ENCODE peak calls at places on chromosomes 3 and 15, in six cellular contexts. One of them, this sample, is unnamed.

GRCh38 chr15:89221543-89221942 is at the start of gene RLBP1:
- DNase-seq in A549: no peak
- DNase-seq in upper lobe of left lung: no peak
- DNase-seq in GM23338: no peak
- DNase-seq in IMR-90: no peak
- DNase-seq in OCI-LY7: no peak
- DNase-seq in this sample: no peak

GRCh38 chr3:20108869-20109268 is 68.6 kb downstream of the KAT2B start:
- DNase-seq in IMR-90: no peak
- DNase-seq in upper lobe of left lung: no peak
- DNase-seq in A549: no peak
- DNase-seq in OCI-LY7: no peak
- DNase-seq in GM23338: no peak
- DNase-seq in this sample: no peak

GRCh38 chr3:4582634-4583033 is 89.5 kb downstream of the ITPR1 start:
- DNase-seq in GM23338: peak
- DNase-seq in IMR-90: peak
- DNase-seq in A549: no peak
- DNase-seq in OCI-LY7: no peak
- DNase-seq in upper lobe of left lung: no peak
- DNase-seq in this sample: no peak

GRCh38 chr3:151743860-151744259 is 10.1 kb downstream of the AADACL2 start:
- DNase-seq in OCI-LY7: no peak
- DNase-seq in A549: no peak
- DNase-seq in upper lobe of left lung: no peak
- DNase-seq in IMR-90: no peak
- DNase-seq in GM23338: no peak
- DNase-seq in this sample: no peak

GRCh38 chr3:123766195-123767019 is 117.7 kb downstream of the MYLK start:
- DNase-seq in OCI-LY7: no peak
- DNase-seq in IMR-90: no peak
- DNase-seq in GM23338: peak
- DNase-seq in A549: no peak
- DNase-seq in upper lobe of left lung: peak
- DNase-seq in this sample: no peak

GRCh38 chr3:44924102-44925084 is 50.0 kb downstream of the TGM4 start:
- DNase-seq in OCI-LY7: no peak
- DNase-seq in IMR-90: peak
- DNase-seq in upper lobe of left lung: no peak
- DNase-seq in A549: no peak
- DNase-seq in GM23338: no peak
- DNase-seq in this sample: no peak

GRCh38 chr3:136667081-136667480 is 85.1 kb downstream of the STAG1 start:
- DNase-seq in OCI-LY7: no peak
- DNase-seq in GM23338: no peak
- DNase-seq in A549: no peak
- DNase-seq in IMR-90: peak
- DNase-seq in upper lobe of left lung: no peak
- DNase-seq in this sample: no peak

GRCh38 chr15:53962646-53963561 is 15.3 kb upstream of the UNC13C start:
- DNase-seq in IMR-90: no peak
- DNase-seq in OCI-LY7: peak
- DNase-seq in GM23338: peak
- DNase-seq in A549: peak
- DNase-seq in upper lobe of left lung: no peak
- DNase-seq in this sample: no peak

GRCh38 chr3:175914785-175915184 is 1055.7 kb downstream of the NAALADL2 start:
- DNase-seq in upper lobe of left lung: no peak
- DNase-seq in GM23338: no peak
- DNase-seq in OCI-LY7: no peak
- DNase-seq in A549: no peak
- DNase-seq in IMR-90: peak
- DNase-seq in this sample: no peak

GRCh38 chr3:139044366-139045210 is at the start of gene PRR23C:
- DNase-seq in GM23338: peak
- DNase-seq in IMR-90: no peak
- DNase-seq in upper lobe of left lung: peak
- DNase-seq in A549: peak
- DNase-seq in OCI-LY7: no peak
- DNase-seq in this sample: no peak

GRCh38 chr3:182585532-182586150 is 207.7 kb upstream of the ATP11B start:
- DNase-seq in GM23338: no peak
- DNase-seq in A549: no peak
- DNase-seq in IMR-90: no peak
- DNase-seq in upper lobe of left lung: no peak
- DNase-seq in OCI-LY7: no peak
- DNase-seq in this sample: no peak

GRCh38 chr3:97269202-97269601 is 454.8 kb downstream of the EPHA6 start:
- DNase-seq in OCI-LY7: no peak
- DNase-seq in GM23338: peak
- DNase-seq in upper lobe of left lung: no peak
- DNase-seq in A549: no peak
- DNase-seq in IMR-90: no peak
- DNase-seq in this sample: no peak

GRCh38 chr3:8052599-8053185 is 448.9 kb upstream of the LMCD1 start:
- DNase-seq in IMR-90: no peak
- DNase-seq in GM23338: no peak
- DNase-seq in OCI-LY7: no peak
- DNase-seq in upper lobe of left lung: no peak
- DNase-seq in A549: no peak
- DNase-seq in this sample: no peak

GRCh38 chr3:57038466-57039164 is 21.8 kb upstream of the SPATA12 start:
- DNase-seq in GM23338: no peak
- DNase-seq in A549: no peak
- DNase-seq in IMR-90: no peak
- DNase-seq in upper lobe of left lung: no peak
- DNase-seq in OCI-LY7: no peak
- DNase-seq in this sample: no peak

GRCh38 chr3:160755776-160756304 is at the start of gene PPM1L:
- DNase-seq in OCI-LY7: peak
- DNase-seq in GM23338: peak
- DNase-seq in IMR-90: peak
- DNase-seq in upper lobe of left lung: peak
- DNase-seq in A549: no peak
- DNase-seq in this sample: no peak

GRCh38 chr15:31079519-31079918 is 22.0 kb downstream of the TRPM1 start:
- DNase-seq in upper lobe of left lung: no peak
- DNase-seq in IMR-90: peak
- DNase-seq in A549: no peak
- DNase-seq in OCI-LY7: no peak
- DNase-seq in GM23338: peak
- DNase-seq in this sample: no peak

GRCh38 chr3:195147649-195148121 is 123.3 kb downstream of the XXYLT1 start:
- DNase-seq in upper lobe of left lung: no peak
- DNase-seq in A549: no peak
- DNase-seq in GM23338: no peak
- DNase-seq in IMR-90: peak
- DNase-seq in OCI-LY7: peak
- DNase-seq in this sample: no peak

GRCh38 chr15:74238984-74239645 is 3.0 kb downstream of the CCDC33 start:
- DNase-seq in IMR-90: no peak
- DNase-seq in upper lobe of left lung: no peak
- DNase-seq in A549: no peak
- DNase-seq in OCI-LY7: no peak
- DNase-seq in GM23338: no peak
- DNase-seq in this sample: no peak

GRCh38 chr3:186121968-186122367 is 13.1 kb upstream of the ETV5 start:
- DNase-seq in upper lobe of left lung: no peak
- DNase-seq in OCI-LY7: no peak
- DNase-seq in GM23338: peak
- DNase-seq in A549: no peak
- DNase-seq in IMR-90: no peak
- DNase-seq in this sample: no peak

GRCh38 chr3:152595975-152596832 is 238.7 kb upstream of the P2RY1 start:
- DNase-seq in OCI-LY7: peak
- DNase-seq in upper lobe of left lung: no peak
- DNase-seq in A549: no peak
- DNase-seq in IMR-90: peak
- DNase-seq in GM23338: no peak
- DNase-seq in this sample: peak

DNA sequence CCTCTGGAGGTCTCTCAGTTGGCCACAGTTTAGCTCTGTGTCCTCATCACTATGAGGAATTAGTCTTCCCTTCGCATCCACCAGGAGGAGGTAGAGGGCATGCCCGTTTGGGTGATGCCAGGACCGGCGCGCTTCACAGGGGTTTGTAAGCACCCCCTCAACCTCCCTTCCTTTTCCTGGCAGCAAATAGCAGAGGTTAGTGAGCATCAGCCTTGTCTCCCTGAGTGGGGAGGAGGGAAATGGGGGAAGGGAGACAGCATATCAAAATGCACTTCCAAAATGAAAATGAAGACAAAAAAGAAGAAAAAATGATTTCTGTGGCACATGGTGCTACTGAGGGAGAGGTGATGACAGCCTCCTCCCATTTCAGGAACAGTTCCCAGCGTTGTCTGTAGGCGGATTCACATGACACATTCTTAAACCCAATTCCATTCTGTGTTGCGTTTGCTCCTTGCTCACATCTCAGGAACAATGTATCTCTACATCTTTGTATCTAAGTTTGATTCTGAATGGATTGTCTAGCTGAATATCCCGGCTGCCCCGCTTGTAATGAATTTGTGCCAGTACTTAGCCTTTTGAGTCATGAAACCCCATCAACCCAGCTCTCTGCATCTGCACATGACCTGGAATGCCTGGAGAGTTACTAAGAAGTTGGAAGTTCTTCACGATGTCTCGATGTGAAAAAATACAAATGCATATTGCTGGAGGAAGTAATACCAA is 45.1 kb downstream of the TYRO3 start:
- DNase-seq in upper lobe of left lung: no peak
- DNase-seq in IMR-90: peak
- DNase-seq in A549: peak
- DNase-seq in GM23338: peak
- DNase-seq in OCI-LY7: peak
- DNase-seq in this sample: peak
- TF ChIP-seq CTCF in upper lobe of left lung: peak
- TF ChIP-seq CTCF in IMR-90: peak
- TF ChIP-seq CTCF in A549: peak
- TF ChIP-seq CTCF in GM23338: peak
- TF ChIP-seq CTCF in OCI-LY7: peak
- TF ChIP-seq CTCF in this sample: peak

GRCh38 chr3:126526668-126527005 is 2.7 kb downstream of the CHST13 start:
- DNase-seq in IMR-90: no peak
- DNase-seq in OCI-LY7: no peak
- DNase-seq in A549: no peak
- DNase-seq in upper lobe of left lung: no peak
- DNase-seq in GM23338: no peak
- DNase-seq in this sample: no peak

GRCh38 chr3:126523745-126524428 is at the start of gene CHST13:
- DNase-seq in IMR-90: peak
- DNase-seq in upper lobe of left lung: peak
- DNase-seq in GM23338: peak
- DNase-seq in OCI-LY7: no peak
- DNase-seq in A549: peak
- DNase-seq in this sample: no peak

GRCh38 chr3:126525091-126525852 is 1.3 kb downstream of the CHST13 start:
- DNase-seq in GM23338: no peak
- DNase-seq in upper lobe of left lung: no peak
- DNase-seq in A549: no peak
- DNase-seq in IMR-90: no peak
- DNase-seq in OCI-LY7: no peak
- DNase-seq in this sample: no peak

GRCh38 chr3:126525853-126526667 is 2.1 kb downstream of the CHST13 start:
- DNase-seq in IMR-90: no peak
- DNase-seq in A549: no peak
- DNase-seq in upper lobe of left lung: no peak
- DNase-seq in OCI-LY7: no peak
- DNase-seq in GM23338: no peak
- DNase-seq in this sample: no peak

GRCh38 chr3:126524429-126524988 is 554 bp downstream of the CHST13 start:
- DNase-seq in GM23338: no peak
- DNase-seq in IMR-90: no peak
- DNase-seq in upper lobe of left lung: no peak
- DNase-seq in OCI-LY7: no peak
- DNase-seq in A549: no peak
- DNase-seq in this sample: no peak
- H3K4me3 ChIP-seq in GM23338: peak
- H3K4me3 ChIP-seq in IMR-90: peak
- H3K4me3 ChIP-seq in upper lobe of left lung: peak
- H3K4me3 ChIP-seq in OCI-LY7: no peak
- H3K4me3 ChIP-seq in A549: peak
- H3K4me3 ChIP-seq in this sample: peak

DNA sequence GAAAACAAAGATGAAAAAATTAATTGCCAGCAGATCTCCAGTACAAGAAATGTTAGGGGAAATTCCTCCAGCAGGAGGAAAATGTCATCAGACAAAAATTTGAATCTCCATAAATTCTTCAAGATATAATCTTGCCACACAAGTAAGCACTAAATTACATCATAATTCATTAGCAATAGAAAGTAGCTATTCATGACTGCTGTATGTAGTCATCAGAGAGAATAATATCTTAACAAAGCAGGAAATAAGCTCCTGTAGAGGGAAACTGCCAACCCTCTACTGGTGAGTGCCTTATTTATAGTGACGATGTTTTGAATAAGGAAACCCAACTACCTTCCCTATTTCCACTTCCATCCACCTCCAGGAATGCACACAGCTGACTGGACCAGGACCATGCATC is 15.8 kb upstream of the SLC27A2 start:
- DNase-seq in OCI-LY7: no peak
- DNase-seq in upper lobe of left lung: no peak
- DNase-seq in A549: peak
- DNase-seq in GM23338: no peak
- DNase-seq in IMR-90: peak
- DNase-seq in this sample: peak
- TF ChIP-seq CTCF in OCI-LY7: no peak
- TF ChIP-seq CTCF in upper lobe of left lung: no peak
- TF ChIP-seq CTCF in A549: no peak
- TF ChIP-seq CTCF in GM23338: no peak
- TF ChIP-seq CTCF in IMR-90: no peak
- TF ChIP-seq CTCF in this sample: no peak

DNA sequence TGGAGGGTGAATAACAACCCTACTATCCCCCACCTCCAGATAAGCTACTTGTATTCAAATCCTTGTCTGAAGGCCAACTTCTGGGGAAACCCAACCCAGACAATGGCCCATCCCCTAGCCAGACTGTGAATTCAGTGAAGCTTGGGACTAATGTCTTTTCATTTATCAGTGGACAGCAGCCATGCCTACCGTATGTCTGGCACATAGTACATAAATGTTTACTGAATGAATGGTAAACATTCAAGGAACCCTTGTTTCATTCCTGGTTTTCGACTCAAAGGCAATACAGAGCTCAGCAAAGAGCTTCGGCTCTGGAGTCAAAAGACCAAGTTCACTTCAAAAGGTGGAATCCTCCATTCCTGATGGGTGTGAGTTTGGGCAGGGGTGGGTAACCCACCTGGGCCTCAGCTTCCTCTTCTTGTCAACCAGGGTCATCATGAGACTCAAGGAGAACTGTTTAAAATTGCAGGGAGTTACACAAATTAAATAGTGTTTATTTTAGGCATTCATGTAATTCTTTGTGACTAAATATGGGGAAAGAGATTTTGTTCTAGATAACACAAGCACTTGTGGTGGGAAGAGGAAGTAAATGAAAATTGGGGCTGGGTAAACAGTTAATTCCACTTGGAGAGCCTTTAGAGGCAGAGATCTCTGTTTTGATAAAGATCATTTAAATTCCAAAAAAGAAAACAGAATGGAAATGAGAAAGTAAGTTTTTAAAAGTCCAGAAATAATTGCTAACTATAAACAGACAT is 303.7 kb upstream of the WNT5A start:
- DNase-seq in OCI-LY7: no peak
- DNase-seq in GM23338: no peak
- DNase-seq in upper lobe of left lung: no peak
- DNase-seq in IMR-90: no peak
- DNase-seq in A549: no peak
- DNase-seq in this sample: no peak
- H3K4me3 ChIP-seq in OCI-LY7: no peak
- H3K4me3 ChIP-seq in GM23338: no peak
- H3K4me3 ChIP-seq in upper lobe of left lung: no peak
- H3K4me3 ChIP-seq in IMR-90: no peak
- H3K4me3 ChIP-seq in A549: no peak
- H3K4me3 ChIP-seq in this sample: no peak